ENCODE peak calls at places on chromosomes 12 and 14, in four cellular contexts. J, B, C and M are unnamed samples. For H3K36me3, the result is how much of the 10 kb centered on the place peaks cover.

GRCh38 chr12:103729499-103729898 is 111.5 kb downstream of the NT5DC3 start:
- DNase-seq in J (no peak), B (no peak), C (no peak), M (no peak)

GRCh38 chr12:76450690-76451089 is 102.5 kb upstream of the BBS10 start:
- DNase-seq in J (no peak), B (peak), C (no peak), M (no peak)

GRCh38 chr12:21666722-21667121 is 9.1 kb upstream of the LDHB start:
- DNase-seq in J (no peak), B (no peak), C (no peak), M (no peak)

GRCh38 chr14:94498215-94498614 is 11.1 kb downstream of the SERPINA12 start:
- DNase-seq in J (no peak), B (no peak), C (no peak), M (no peak)

GRCh38 chr14:105083926-105084685 is 18.9 kb upstream of the GPR132 start:
- DNase-seq in J (no peak), B (no peak), C (no peak), M (no peak)

GRCh38 chr14:86865934-86866333 is 1127.0 kb downstream of the GALC start:
- DNase-seq in J (no peak), B (no peak), C (no peak), M (no peak)

GRCh38 chr12:43551971-43552559 is at the start of gene ADAMTS20:
- DNase-seq in J (no peak), B (no peak), C (peak), M (no peak)

GRCh38 chr12:14879222-14879933 is 6.3 kb downstream of the MGP start:
- DNase-seq in J (no peak), B (no peak), C (no peak), M (no peak)

GRCh38 chr14:95023886-95024285 is 133.4 kb downstream of the DICER1 start:
- DNase-seq in J (no peak), B (no peak), C (peak), M (no peak)

GRCh38 chr12:122867701-122868461 is 28.0 kb downstream of the VPS37B start:
- DNase-seq in J (no peak), B (no peak), C (no peak), M (peak)

GRCh38 chr14:104718871-104719270 is 5.2 kb upstream of the ADSS1 start:
- DNase-seq in J (no peak), B (no peak), C (no peak), M (no peak)

GRCh38 chr12:24756479-24757024 is 192.3 kb downstream of the BCAT1 start:
- DNase-seq in J (no peak), B (no peak), C (peak), M (no peak)

GRCh38 chr14:51735851-51736250 is 84.1 kb downstream of the FRMD6 start:
- DNase-seq in J (no peak), B (no peak), C (no peak), M (no peak)

GRCh38 chr12:55850893-55851292 is 8.2 kb upstream of the MMP19 start:
- DNase-seq in J (no peak), B (peak), C (peak), M (no peak)

GRCh38 chr12:104411826-104412626 is 44.7 kb upstream of the CHST11 start:
- DNase-seq in J (no peak), B (peak), C (no peak), M (no peak)

DNA sequence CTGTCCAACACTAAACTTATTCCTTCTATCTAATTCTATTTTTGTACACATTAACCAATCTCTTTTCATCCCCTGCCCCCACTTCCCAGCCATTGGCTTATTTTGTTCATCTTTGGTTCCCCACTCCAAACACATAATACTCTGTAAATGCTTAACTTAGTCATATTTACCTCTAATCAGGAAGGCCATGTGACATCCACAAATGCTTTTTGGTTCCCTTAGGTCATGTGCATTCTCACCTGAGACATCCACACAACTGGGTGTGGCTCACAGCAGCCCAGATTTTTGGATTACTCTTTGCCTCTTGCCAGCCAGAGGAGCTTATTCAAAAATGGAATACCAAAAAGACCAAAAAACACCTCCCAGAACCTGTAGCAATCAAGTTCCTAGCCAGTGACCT is 28.4 kb downstream of the ARL1 start:
- DNase-seq in J (no peak), B (no peak), C (no peak), M (no peak)
- H3K36me3 ChIP-seq in J (under half), B (under half), C (half or more), M (under half)

GRCh38 chr12:50988871-50989270 is 36.5 kb downstream of the HIGD1C start:
- DNase-seq in J (no peak), B (no peak), C (no peak), M (no peak)
- H3K36me3 ChIP-seq in J (under half), B (under half), C (under half), M (under half)

GRCh38 chr14:61769893-61770292 is 7.7 kb downstream of the SNAPC1 start:
- DNase-seq in J (no peak), B (no peak), C (no peak), M (no peak)
- H3K36me3 ChIP-seq in J (under half), B (under half), C (half or more), M (under half)

GRCh38 chr14:54789166-54789565 is 113.5 kb downstream of the GCH1 start:
- DNase-seq in J (no peak), B (no peak), C (no peak), M (no peak)
- H3K36me3 ChIP-seq in J (under half), B (under half), C (half or more), M (under half)

GRCh38 chr14:100358396-100358795 is 35.3 kb downstream of the SLC25A47 start:
- DNase-seq in J (no peak), B (no peak), C (no peak), M (no peak)

GRCh38 chr14:100361626-100362025 is 38.5 kb downstream of the SLC25A47 start:
- DNase-seq in J (no peak), B (no peak), C (no peak), M (no peak)

GRCh38 chr14:100359881-100360280 is 36.7 kb downstream of the SLC25A47 start:
- DNase-seq in J (no peak), B (no peak), C (no peak), M (no peak)

GRCh38 chr14:100362311-100362927 is 39.3 kb downstream of the SLC25A47 start:
- DNase-seq in J (no peak), B (no peak), C (peak), M (no peak)

GRCh38 chr14:100359111-100359510 is 36.0 kb downstream of the SLC25A47 start:
- DNase-seq in J (no peak), B (no peak), C (no peak), M (no peak)
- H3K36me3 ChIP-seq in J (under half), B (half or more), C (half or more), M (under half)

GRCh38 chr14:45003924-45004323 is 41.9 kb downstream of the TOGARAM1 start:
- DNase-seq in J (no peak), B (no peak), C (no peak), M (no peak)
- H3K36me3 ChIP-seq in J (under half), B (under half), C (under half), M (under half)